ENCODE peak calls at places on chromosomes 12 and 14, in ten cellular contexts. E, P, V, K, O, R, Z, H, I and M are unnamed samples.

GRCh38 chr12:70619471-70620152 is 17.6 kb downstream of the PTPRB start:
- DNase-seq in O (no peak), I (no peak), P (no peak), H (no peak), Z (peak), V (no peak), K (no peak), R (no peak), E (no peak), M (no peak)

GRCh38 chr12:54475542-54475941 is 2.1 kb upstream of the GTSF1 start:
- DNase-seq in E (no peak), H (no peak), Z (no peak), R (no peak), O (no peak), K (peak), I (no peak), V (no peak), P (no peak), M (no peak)

GRCh38 chr14:94081386-94081820 is 293 bp downstream of the IFI27L1 start:
- DNase-seq in E (no peak), V (no peak), I (no peak), P (no peak), R (no peak), H (no peak), K (no peak), O (no peak), Z (no peak), M (no peak)

GRCh38 chr14:59161571-59162175 is 26.8 kb upstream of the DAAM1 start:
- DNase-seq in K (peak), O (no peak), V (no peak), R (no peak), P (no peak), Z (peak), H (no peak), E (no peak), I (no peak), M (peak)

GRCh38 chr12:8123124-8123888 is at the start of gene CLEC4A:
- DNase-seq in Z (no peak), E (no peak), V (no peak), I (no peak), K (no peak), R (no peak), P (no peak), H (no peak), O (no peak), M (no peak)

GRCh38 chr12:31585271-31585670 is 5.7 kb downstream of the DENND5B start:
- DNase-seq in E (no peak), P (no peak), H (no peak), R (no peak), O (no peak), V (no peak), I (no peak), Z (peak), K (peak), M (no peak)

GRCh38 chr14:104145826-104146642 is 7.6 kb downstream of the KIF26A start:
- DNase-seq in K (no peak), O (no peak), Z (no peak), R (no peak), E (peak), V (peak), I (no peak), H (no peak), P (peak), M (no peak)

GRCh38 chr12:3821441-3821840 is 51.8 kb downstream of the PARP11 start:
- DNase-seq in E (no peak), V (no peak), R (no peak), P (no peak), I (no peak), K (no peak), H (no peak), Z (no peak), O (no peak), M (no peak)

GRCh38 chr12:103848132-103848531 is 7.1 kb upstream of the NT5DC3 start:
- DNase-seq in V (no peak), K (no peak), Z (no peak), O (no peak), E (no peak), R (no peak), P (no peak), I (no peak), H (no peak), M (peak)

GRCh38 chr14:23119362-23120327 is 590 bp upstream of the CEBPE start:
- DNase-seq in R (no peak), P (no peak), O (no peak), H (no peak), Z (no peak), K (no peak), E (no peak), I (no peak), V (no peak), M (no peak)

GRCh38 chr12:22729898-22730443 is 105.0 kb downstream of the ETNK1 start:
- DNase-seq in I (no peak), H (no peak), R (no peak), O (no peak), Z (peak), K (peak), V (no peak), E (no peak), P (no peak), M (no peak)

GRCh38 chr12:130715150-130715995 is 726 bp downstream of the RIMBP2 start:
- DNase-seq in Z (no peak), K (no peak), I (peak), P (peak), V (peak), R (no peak), H (no peak), E (peak), O (no peak), M (no peak)

GRCh38 chr12:57604454-57605307 is at the start of gene DTX3:
- DNase-seq in I (peak), H (no peak), O (peak), V (peak), R (peak), Z (no peak), P (peak), E (peak), K (peak), M (no peak)

GRCh38 chr12:91687052-91688017 is 458.3 kb downstream of the BTG1 start:
- DNase-seq in V (no peak), Z (no peak), K (peak), I (no peak), H (no peak), R (no peak), O (no peak), P (no peak), E (no peak), M (peak)

GRCh38 chr12:131591136-131591535 is 119.8 kb upstream of the SFSWAP start:
- DNase-seq in E (no peak), V (no peak), O (no peak), R (no peak), Z (no peak), H (no peak), I (no peak), K (no peak), P (no peak), M (no peak)

GRCh38 chr14:49959822-49960408 is 67.0 kb downstream of the ARF6 start:
- DNase-seq in Z (no peak), P (no peak), V (no peak), I (peak), K (no peak), H (no peak), E (no peak), O (peak), R (peak), M (peak)

GRCh38 chr12:13097526-13097925 is 5.9 kb downstream of the GSG1 start:
- DNase-seq in P (no peak), I (no peak), H (no peak), E (no peak), O (no peak), V (no peak), Z (no peak), K (peak), R (peak), M (peak)